ENCODE peak calls at places on chromosomes 3 and 15, in five cellular contexts. One of them, this sample, is unnamed.

GRCh38 chr3:21140785-21141184 is 610.2 kb downstream of the ZNF385D start:
- DNase-seq in fibroblast of mammary gland: no peak
- DNase-seq in mucosa of descending colon: no peak
- DNase-seq in bronchial epithelial cell: no peak
- DNase-seq in astrocyte of the spinal cord: no peak
- DNase-seq in this sample: no peak

GRCh38 chr3:51620543-51620942 is 50.5 kb upstream of the TEX264 start:
- DNase-seq in astrocyte of the spinal cord: peak; percentile 49
- DNase-seq in fibroblast of mammary gland: peak; percentile 76
- DNase-seq in mucosa of descending colon: no peak
- DNase-seq in bronchial epithelial cell: peak; percentile 13
- DNase-seq in this sample: peak; percentile 84

GRCh38 chr3:184160456-184160855 is 5.3 kb downstream of the DVL3 start:
- DNase-seq in astrocyte of the spinal cord: peak; percentile 61
- DNase-seq in bronchial epithelial cell: no peak
- DNase-seq in fibroblast of mammary gland: peak; percentile 77
- DNase-seq in mucosa of descending colon: no peak
- DNase-seq in this sample: peak; percentile 88

GRCh38 chr3:47850062-47850802 is 47.3 kb downstream of the DHX30 start:
- DNase-seq in mucosa of descending colon: peak; percentile 19
- DNase-seq in fibroblast of mammary gland: peak; percentile 43
- DNase-seq in bronchial epithelial cell: no peak
- DNase-seq in astrocyte of the spinal cord: peak; percentile 32
- DNase-seq in this sample: peak; percentile 62

GRCh38 chr15:36428102-36428845 is 151.2 kb upstream of the CDIN1 start:
- DNase-seq in fibroblast of mammary gland: peak; percentile 100
- DNase-seq in mucosa of descending colon: no peak
- DNase-seq in bronchial epithelial cell: peak; percentile 96
- DNase-seq in astrocyte of the spinal cord: peak; percentile 99
- DNase-seq in this sample: peak; percentile 96

GRCh38 chr3:23270423-23270822 is 67.3 kb downstream of the UBE2E2 start:
- DNase-seq in bronchial epithelial cell: no peak
- DNase-seq in astrocyte of the spinal cord: no peak
- DNase-seq in mucosa of descending colon: no peak
- DNase-seq in fibroblast of mammary gland: no peak
- DNase-seq in this sample: no peak

GRCh38 chr3:40901298-40901697 is 298.0 kb upstream of the CTNNB1 start:
- DNase-seq in mucosa of descending colon: no peak
- DNase-seq in astrocyte of the spinal cord: no peak
- DNase-seq in bronchial epithelial cell: no peak
- DNase-seq in fibroblast of mammary gland: no peak
- DNase-seq in this sample: no peak

GRCh38 chr3:191348098-191348497 is 17.8 kb upstream of the UTS2B start:
- DNase-seq in mucosa of descending colon: no peak
- DNase-seq in bronchial epithelial cell: no peak
- DNase-seq in fibroblast of mammary gland: no peak
- DNase-seq in astrocyte of the spinal cord: no peak
- DNase-seq in this sample: no peak

GRCh38 chr15:90214553-90215205 is 13.5 kb downstream of the SEMA4B start:
- DNase-seq in fibroblast of mammary gland: no peak
- DNase-seq in bronchial epithelial cell: no peak
- DNase-seq in astrocyte of the spinal cord: no peak
- DNase-seq in mucosa of descending colon: no peak
- DNase-seq in this sample: peak; percentile 32

GRCh38 chr3:66075281-66075680 is 36.6 kb upstream of the MAGI1 start:
- DNase-seq in fibroblast of mammary gland: peak; percentile 93
- DNase-seq in bronchial epithelial cell: peak; percentile 75
- DNase-seq in astrocyte of the spinal cord: peak; percentile 70
- DNase-seq in mucosa of descending colon: no peak
- DNase-seq in this sample: peak; percentile 36

GRCh38 chr3:67381667-67382272 is 272.6 kb downstream of the SUCLG2 start:
- DNase-seq in bronchial epithelial cell: peak; percentile 27
- DNase-seq in mucosa of descending colon: peak; percentile 56
- DNase-seq in fibroblast of mammary gland: peak; percentile 46
- DNase-seq in astrocyte of the spinal cord: peak; percentile 27
- DNase-seq in this sample: peak; percentile 66

GRCh38 chr3:45426161-45426560 is 37.8 kb downstream of the LARS2 start:
- DNase-seq in mucosa of descending colon: peak; percentile 22
- DNase-seq in bronchial epithelial cell: peak; percentile 21
- DNase-seq in fibroblast of mammary gland: no peak
- DNase-seq in astrocyte of the spinal cord: no peak
- DNase-seq in this sample: no peak

GRCh38 chr3:161523916-161524315 is 27.3 kb downstream of the OTOL1 start:
- DNase-seq in mucosa of descending colon: no peak
- DNase-seq in bronchial epithelial cell: no peak
- DNase-seq in fibroblast of mammary gland: no peak
- DNase-seq in astrocyte of the spinal cord: no peak
- DNase-seq in this sample: no peak

GRCh38 chr15:31964586-31965307 is 65.6 kb upstream of the CHRNA7 start:
- DNase-seq in fibroblast of mammary gland: no peak
- DNase-seq in mucosa of descending colon: no peak
- DNase-seq in astrocyte of the spinal cord: no peak
- DNase-seq in bronchial epithelial cell: no peak
- DNase-seq in this sample: no peak

GRCh38 chr3:129490273-129490675 is 38.2 kb upstream of the RHO start:
- DNase-seq in mucosa of descending colon: peak; percentile 82
- DNase-seq in bronchial epithelial cell: peak; percentile 87
- DNase-seq in fibroblast of mammary gland: peak; percentile 97
- DNase-seq in astrocyte of the spinal cord: peak; percentile 89
- DNase-seq in this sample: peak; percentile 98

GRCh38 chr3:46843508-46843907 is 19.7 kb downstream of the MYL3 start:
- DNase-seq in fibroblast of mammary gland: no peak
- DNase-seq in astrocyte of the spinal cord: no peak
- DNase-seq in bronchial epithelial cell: no peak
- DNase-seq in mucosa of descending colon: no peak
- DNase-seq in this sample: no peak

GRCh38 chr3:189547448-189547847 is 83.7 kb upstream of the TP63 start:
- DNase-seq in mucosa of descending colon: no peak
- DNase-seq in astrocyte of the spinal cord: no peak
- DNase-seq in bronchial epithelial cell: no peak
- DNase-seq in fibroblast of mammary gland: no peak
- DNase-seq in this sample: no peak

GRCh38 chr3:132256984-132257383 is 60.2 kb upstream of the ACP3 start:
- DNase-seq in mucosa of descending colon: peak; percentile 56
- DNase-seq in bronchial epithelial cell: peak; percentile 71
- DNase-seq in fibroblast of mammary gland: peak; percentile 75
- DNase-seq in astrocyte of the spinal cord: peak; percentile 51
- DNase-seq in this sample: peak; percentile 88

GRCh38 chr15:39583586-39584265 is 2.8 kb downstream of the THBS1 start:
- DNase-seq in astrocyte of the spinal cord: peak; percentile 34
- DNase-seq in fibroblast of mammary gland: peak; percentile 60
- DNase-seq in bronchial epithelial cell: peak; percentile 39
- DNase-seq in mucosa of descending colon: peak; percentile 66
- DNase-seq in this sample: peak; percentile 71

GRCh38 chr3:36227982-36228381 is 152.3 kb upstream of the STAC start:
- DNase-seq in fibroblast of mammary gland: no peak
- DNase-seq in astrocyte of the spinal cord: no peak
- DNase-seq in mucosa of descending colon: no peak
- DNase-seq in bronchial epithelial cell: no peak
- DNase-seq in this sample: peak; percentile 7

GRCh38 chr3:42590989-42591756 is 513 bp downstream of the SS18L2 start:
- DNase-seq in astrocyte of the spinal cord: no peak
- DNase-seq in mucosa of descending colon: peak; percentile 37
- DNase-seq in bronchial epithelial cell: no peak
- DNase-seq in fibroblast of mammary gland: peak; percentile 14
- DNase-seq in this sample: peak; percentile 33

GRCh38 chr3:55538158-55538557 is 51.1 kb upstream of the WNT5A start:
- DNase-seq in bronchial epithelial cell: no peak
- DNase-seq in fibroblast of mammary gland: no peak
- DNase-seq in astrocyte of the spinal cord: no peak
- DNase-seq in mucosa of descending colon: no peak
- DNase-seq in this sample: no peak

GRCh38 chr3:14424711-14425573 is 22.5 kb downstream of the SLC6A6 start:
- DNase-seq in fibroblast of mammary gland: no peak
- DNase-seq in bronchial epithelial cell: no peak
- DNase-seq in astrocyte of the spinal cord: peak; percentile 27
- DNase-seq in mucosa of descending colon: no peak
- DNase-seq in this sample: no peak

GRCh38 chr3:100311011-100311410 is 23.5 kb upstream of the NIT2 start:
- DNase-seq in astrocyte of the spinal cord: no peak
- DNase-seq in bronchial epithelial cell: no peak
- DNase-seq in fibroblast of mammary gland: no peak
- DNase-seq in mucosa of descending colon: no peak
- DNase-seq in this sample: peak; percentile 16

GRCh38 chr3:115977866-115978265 is 354.6 kb downstream of the GAP43 start:
- DNase-seq in bronchial epithelial cell: no peak
- DNase-seq in astrocyte of the spinal cord: no peak
- DNase-seq in mucosa of descending colon: no peak
- DNase-seq in fibroblast of mammary gland: no peak
- DNase-seq in this sample: no peak

GRCh38 chr3:119181765-119182164 is 8.4 kb downstream of the UPK1B start:
- DNase-seq in astrocyte of the spinal cord: no peak
- DNase-seq in bronchial epithelial cell: peak; percentile 78
- DNase-seq in mucosa of descending colon: no peak
- DNase-seq in fibroblast of mammary gland: no peak
- DNase-seq in this sample: peak; percentile 28

GRCh38 chr3:42387802-42388651 is 22.4 kb downstream of the LYZL4 start:
- DNase-seq in fibroblast of mammary gland: peak; percentile 26
- DNase-seq in bronchial epithelial cell: peak; percentile 9
- DNase-seq in mucosa of descending colon: no peak
- DNase-seq in astrocyte of the spinal cord: peak; percentile 13
- DNase-seq in this sample: peak; percentile 22

GRCh38 chr3:96236499-96236898 is 577.9 kb upstream of the EPHA6 start:
- DNase-seq in mucosa of descending colon: no peak
- DNase-seq in astrocyte of the spinal cord: no peak
- DNase-seq in bronchial epithelial cell: no peak
- DNase-seq in fibroblast of mammary gland: no peak
- DNase-seq in this sample: no peak

GRCh38 chr3:84836961-84837360 is 121.8 kb upstream of the CADM2 start:
- DNase-seq in mucosa of descending colon: no peak
- DNase-seq in astrocyte of the spinal cord: no peak
- DNase-seq in bronchial epithelial cell: peak; percentile 9
- DNase-seq in fibroblast of mammary gland: no peak
- DNase-seq in this sample: peak; percentile 0

GRCh38 chr3:147406255-147407023 is at the start of gene ZIC4:
- DNase-seq in astrocyte of the spinal cord: peak; percentile 75
- DNase-seq in fibroblast of mammary gland: no peak
- DNase-seq in bronchial epithelial cell: no peak
- DNase-seq in mucosa of descending colon: no peak
- DNase-seq in this sample: peak; percentile 59
- H3K4me3 ChIP-seq in astrocyte of the spinal cord: peak within 1 kb of the TSS; percentile 54
- H3K4me3 ChIP-seq in fibroblast of mammary gland: no peak within 1 kb of the TSS
- H3K4me3 ChIP-seq in bronchial epithelial cell: no peak within 1 kb of the TSS
- H3K4me3 ChIP-seq in mucosa of descending colon: no peak within 1 kb of the TSS
- H3K4me3 ChIP-seq in this sample: peak within 1 kb of the TSS; percentile 90

GRCh38 chr3:34212671-34213070 is 414.2 kb downstream of the PDCD6IP start:
- DNase-seq in bronchial epithelial cell: peak; percentile 43
- DNase-seq in fibroblast of mammary gland: peak; percentile 58
- DNase-seq in astrocyte of the spinal cord: peak; percentile 69
- DNase-seq in mucosa of descending colon: no peak
- DNase-seq in this sample: peak; percentile 88
- TF ChIP-seq CTCF in bronchial epithelial cell: no peak
- TF ChIP-seq CTCF in fibroblast of mammary gland: no peak
- TF ChIP-seq CTCF in astrocyte of the spinal cord: no peak
- TF ChIP-seq CTCF in mucosa of descending colon: no peak
- TF ChIP-seq CTCF in this sample: no peak

GRCh38 chr3:5726618-5727017 is 539.1 kb downstream of the EDEM1 start:
- DNase-seq in astrocyte of the spinal cord: no peak
- DNase-seq in mucosa of descending colon: no peak
- DNase-seq in fibroblast of mammary gland: no peak
- DNase-seq in bronchial epithelial cell: no peak
- DNase-seq in this sample: no peak

GRCh38 chr3:5729852-5730251 is 542.3 kb downstream of the EDEM1 start:
- DNase-seq in mucosa of descending colon: no peak
- DNase-seq in astrocyte of the spinal cord: no peak
- DNase-seq in fibroblast of mammary gland: no peak
- DNase-seq in bronchial epithelial cell: no peak
- DNase-seq in this sample: no peak

GRCh38 chr3:5732081-5732480 is 544.6 kb downstream of the EDEM1 start:
- DNase-seq in astrocyte of the spinal cord: no peak
- DNase-seq in bronchial epithelial cell: no peak
- DNase-seq in fibroblast of mammary gland: no peak
- DNase-seq in mucosa of descending colon: no peak
- DNase-seq in this sample: no peak

GRCh38 chr3:5731100-5731499 is 543.6 kb downstream of the EDEM1 start:
- DNase-seq in astrocyte of the spinal cord: no peak
- DNase-seq in bronchial epithelial cell: no peak
- DNase-seq in mucosa of descending colon: peak; percentile 50
- DNase-seq in fibroblast of mammary gland: no peak
- DNase-seq in this sample: no peak

DNA sequence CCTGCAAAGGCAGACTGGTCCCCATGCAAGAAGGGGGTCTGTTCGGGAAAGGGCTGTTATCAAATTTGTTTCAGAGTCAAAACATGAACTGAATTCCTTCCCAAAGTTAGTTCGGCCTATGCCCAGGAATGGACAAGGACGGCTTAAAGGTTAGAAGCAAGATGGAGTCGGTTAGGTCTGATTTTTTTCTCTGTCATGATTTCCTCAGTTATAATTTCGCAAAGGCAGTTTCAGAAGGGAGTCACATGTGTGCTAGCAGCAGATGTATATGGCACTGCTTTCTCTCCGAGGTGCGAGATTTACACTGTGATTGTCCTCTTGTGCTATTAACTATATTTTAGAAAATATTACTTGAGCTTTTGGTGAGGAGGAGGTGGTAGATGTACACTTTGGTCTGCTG is 540.6 kb downstream of the EDEM1 start:
- DNase-seq in fibroblast of mammary gland: no peak
- DNase-seq in bronchial epithelial cell: no peak
- DNase-seq in mucosa of descending colon: no peak
- DNase-seq in astrocyte of the spinal cord: no peak
- DNase-seq in this sample: no peak
- H3K4me3 ChIP-seq in fibroblast of mammary gland: no peak overlapping the region
- H3K4me3 ChIP-seq in bronchial epithelial cell: no peak overlapping the region
- H3K4me3 ChIP-seq in mucosa of descending colon: no peak overlapping the region
- H3K4me3 ChIP-seq in astrocyte of the spinal cord: no peak overlapping the region
- H3K4me3 ChIP-seq in this sample: no peak overlapping the region

GRCh38 chr3:10676905-10677304 is 139.1 kb upstream of the SLC6A11 start:
- DNase-seq in astrocyte of the spinal cord: no peak
- DNase-seq in bronchial epithelial cell: no peak
- DNase-seq in mucosa of descending colon: no peak
- DNase-seq in fibroblast of mammary gland: no peak
- DNase-seq in this sample: no peak
- TF ChIP-seq CTCF in astrocyte of the spinal cord: no peak
- TF ChIP-seq CTCF in bronchial epithelial cell: no peak
- TF ChIP-seq CTCF in mucosa of descending colon: no peak
- TF ChIP-seq CTCF in fibroblast of mammary gland: no peak
- TF ChIP-seq CTCF in this sample: no peak